ENCODE peak calls at places on chromosomes 2 and 18, in six cellular contexts. O is PC-9, V is NT2/D1, R is astrocyte, M is endothelial cell of umbilical vein, K is sigmoid colon. C is an unnamed sample. For H3K36me3, the result is how much of the 10 kb centered on the place peaks cover.

GRCh38 chr2:96870631-96871255 is 863 bp upstream of the SEMA4C start:
- DNase-seq in O (no peak), V (no peak), R (peak), M (peak), K (peak), C (no peak)

GRCh38 chr18:27143580-27144287 is 41.4 kb downstream of the CHST9 start:
- DNase-seq in O (no peak), V (no peak), R (no peak), M (no peak), K (no peak), C (no peak)

GRCh38 chr2:230430957-230431635 is 15.1 kb downstream of the SP100 start:
- DNase-seq in O (no peak), V (no peak), R (no peak), M (no peak), K (no peak), C (no peak)

GRCh38 chr2:64975232-64975791 is 13.9 kb upstream of the SLC1A4 start:
- DNase-seq in O (peak), V (no peak), R (peak), M (peak), K (no peak), C (peak)

GRCh38 chr2:167196461-167197252 is 308.4 kb downstream of the XIRP2 start:
- DNase-seq in O (no peak), V (no peak), R (peak), M (peak), K (no peak), C (no peak)

GRCh38 chr2:224973112-224974016 is 68.9 kb downstream of the DOCK10 start:
- DNase-seq in O (peak), V (no peak), R (no peak), M (no peak), K (no peak), C (no peak)

GRCh38 chr2:155368934-155369333 is 670.4 kb downstream of the KCNJ3 start:
- DNase-seq in O (no peak), V (no peak), R (no peak), M (peak), K (no peak), C (peak)

GRCh38 chr2:32976409-32977063 is 29.8 kb downstream of the LTBP1 start:
- DNase-seq in O (no peak), V (no peak), R (no peak), M (no peak), K (no peak), C (no peak)

GRCh38 chr18:56650056-56650455 is 1.1 kb upstream of the WDR7 start:
- DNase-seq in O (no peak), V (no peak), R (no peak), M (no peak), K (no peak), C (no peak)

GRCh38 chr2:185360776-185361175 is 377.8 kb upstream of the FSIP2 start:
- DNase-seq in O (no peak), V (no peak), R (no peak), M (no peak), K (no peak), C (no peak)

GRCh38 chr2:206858972-206859739 is 80.2 kb upstream of the CPO start:
- DNase-seq in O (no peak), V (no peak), R (no peak), M (no peak), K (no peak), C (no peak)

GRCh38 chr2:100978582-100979051 is 23.5 kb upstream of the RPL31 start:
- DNase-seq in O (no peak), V (no peak), R (peak), M (peak), K (peak), C (no peak)

GRCh38 chr2:157684940-157685466 is 56.3 kb upstream of the ACVR1C start:
- DNase-seq in O (no peak), V (peak), R (no peak), M (no peak), K (no peak), C (no peak)

GRCh38 chr2:241354668-241355658 is 1.1 kb upstream of the FARP2 start:
- DNase-seq in O (peak), V (peak), R (peak), M (peak), K (peak), C (peak)

GRCh38 chr2:9965119-9965822 is 13.8 kb downstream of the GRHL1 start:
- DNase-seq in O (no peak), V (no peak), R (no peak), M (no peak), K (no peak), C (no peak)

GRCh38 chr2:174750923-174751441 is 13.3 kb downstream of the CHRNA1 start:
- DNase-seq in O (no peak), V (no peak), R (no peak), M (no peak), K (no peak), C (no peak)

GRCh38 chr2:238701066-238701906 is 146.6 kb upstream of the TWIST2 start:
- DNase-seq in O (no peak), V (no peak), R (no peak), M (no peak), K (no peak), C (no peak)

GRCh38 chr2:46873632-46874068 is 42.0 kb downstream of the MCFD2 start:
- DNase-seq in O (peak), V (peak), R (peak), M (peak), K (peak), C (peak)

GRCh38 chr2:237159006-237159897 is 73.6 kb downstream of the COPS8 start:
- DNase-seq in O (no peak), V (no peak), R (no peak), M (no peak), K (no peak), C (no peak)

GRCh38 chr2:46954951-46955571 is 39.5 kb upstream of the MCFD2 start:
- DNase-seq in O (peak), V (peak), R (peak), M (peak), K (peak), C (no peak)

GRCh38 chr18:36112302-36112701 is 16.8 kb downstream of the SLC39A6 start:
- DNase-seq in O (no peak), V (no peak), R (no peak), M (no peak), K (no peak), C (no peak)
- H3K36me3 ChIP-seq in O (under half), V (under half), R (under half), M (under half), K (half or more), C (under half)

GRCh38 chr2:216146573-216146972 is 37.4 kb downstream of the XRCC5 start:
- DNase-seq in O (no peak), V (no peak), R (no peak), M (no peak), K (no peak), C (no peak)

GRCh38 chr2:216144372-216144771 is 35.2 kb downstream of the XRCC5 start:
- DNase-seq in O (no peak), V (no peak), R (no peak), M (no peak), K (no peak), C (no peak)

GRCh38 chr2:216142540-216142939 is 33.4 kb downstream of the XRCC5 start:
- DNase-seq in O (no peak), V (no peak), R (peak), M (no peak), K (no peak), C (no peak)

GRCh38 chr2:216147172-216148131 is 38.3 kb downstream of the XRCC5 start:
- DNase-seq in O (no peak), V (no peak), R (no peak), M (no peak), K (no peak), C (no peak)

DNA sequence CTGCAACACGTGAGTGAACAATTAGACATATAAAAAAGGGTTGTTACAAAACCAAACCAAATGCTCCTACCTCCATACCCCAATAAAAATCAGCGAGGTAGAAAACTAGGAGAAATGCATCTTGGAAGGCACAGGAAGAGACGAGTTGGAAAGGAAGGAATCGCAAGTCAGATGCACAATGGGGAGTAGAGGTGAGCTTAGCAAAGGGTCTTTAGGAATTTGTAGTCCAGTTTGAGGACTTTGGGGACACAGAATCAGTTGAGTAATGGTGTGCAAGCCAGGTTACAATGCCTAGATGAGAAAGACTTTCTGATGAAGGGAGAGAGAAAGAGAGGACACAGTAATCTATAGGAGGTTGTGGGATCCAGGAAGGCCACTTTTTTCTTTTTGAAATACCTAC is 35.7 kb downstream of the XRCC5 start:
- DNase-seq in O (no peak), V (no peak), R (no peak), M (no peak), K (no peak), C (no peak)
- H3K36me3 ChIP-seq in O (half or more), V (half or more), R (half or more), M (under half), K (half or more), C (half or more)

DNA sequence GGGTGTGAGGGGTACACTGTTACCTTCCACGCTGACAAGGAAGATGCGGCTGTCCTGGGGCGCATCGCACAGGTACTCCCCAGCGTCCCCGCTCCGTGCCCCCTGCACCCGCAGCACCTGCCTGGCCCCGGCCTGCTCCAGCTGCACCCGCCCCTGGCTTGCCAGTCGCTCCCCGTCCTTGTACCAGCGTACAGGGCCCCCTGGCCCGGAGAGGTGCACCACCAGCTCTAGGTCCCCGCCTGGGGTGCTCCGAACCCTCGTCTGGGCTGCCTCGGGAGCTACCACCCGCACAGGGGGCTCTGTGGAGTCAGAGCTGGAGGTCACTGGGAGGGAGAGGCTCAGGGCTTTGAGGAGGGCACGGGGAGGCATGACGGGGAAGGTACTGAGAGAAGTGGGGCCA is 13.5 kb downstream of the TMEM198 start:
- DNase-seq in O (no peak), V (no peak), R (no peak), M (no peak), K (no peak), C (no peak)
- H3K36me3 ChIP-seq in O (under half), V (half or more), R (under half), M (under half), K (under half), C (under half)

GRCh38 chr2:152568566-152568965 is 148.7 kb downstream of the PRPF40A start:
- DNase-seq in O (no peak), V (no peak), R (no peak), M (no peak), K (no peak), C (no peak)

GRCh38 chr2:152569186-152569585 is 148.1 kb downstream of the PRPF40A start:
- DNase-seq in O (no peak), V (no peak), R (no peak), M (no peak), K (no peak), C (no peak)

GRCh38 chr2:152573168-152573567 is 144.1 kb downstream of the PRPF40A start:
- DNase-seq in O (no peak), V (no peak), R (peak), M (no peak), K (no peak), C (peak)

GRCh38 chr2:152566728-152567069 is 150.6 kb downstream of the PRPF40A start:
- DNase-seq in O (no peak), V (no peak), R (peak), M (no peak), K (no peak), C (no peak)

DNA sequence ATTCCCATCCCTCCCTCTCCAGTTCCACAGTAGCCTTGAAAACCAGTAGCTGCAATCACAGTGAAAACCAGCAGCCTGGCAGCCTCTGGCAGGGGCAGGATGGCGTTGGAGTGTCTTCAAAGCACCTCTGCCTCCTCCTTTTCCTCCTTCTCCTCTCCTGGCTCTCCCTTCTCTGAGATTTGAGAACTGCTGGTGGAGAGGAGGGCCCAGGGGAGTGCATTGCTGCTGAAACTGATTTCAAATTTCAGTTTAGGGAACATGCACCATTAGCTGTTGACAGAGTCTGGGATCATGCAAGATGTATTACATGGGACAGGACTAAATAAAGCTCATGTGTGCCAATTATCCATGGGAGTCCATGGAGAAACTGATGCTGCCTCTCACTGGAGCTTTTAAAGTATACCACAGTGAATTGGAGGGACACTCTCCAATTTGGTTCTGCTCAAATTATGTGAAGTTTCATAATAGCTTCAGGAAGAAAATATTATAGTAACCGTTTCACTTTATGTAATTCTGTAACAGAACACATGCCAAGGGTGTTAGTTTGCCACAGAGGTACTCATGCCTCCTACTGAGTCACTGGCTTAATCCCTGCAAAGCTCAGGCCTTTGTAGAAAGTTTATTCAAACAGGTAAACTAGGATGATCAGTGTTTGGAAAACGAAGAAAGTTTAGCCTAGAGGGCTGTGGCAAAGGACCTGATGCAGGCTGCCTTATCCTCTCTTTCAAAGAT is 146.1 kb downstream of the PRPF40A start:
- DNase-seq in O (no peak), V (no peak), R (no peak), M (no peak), K (no peak), C (no peak)
- H3K36me3 ChIP-seq in O (under half), V (under half), R (under half), M (under half), K (under half), C (under half)

DNA sequence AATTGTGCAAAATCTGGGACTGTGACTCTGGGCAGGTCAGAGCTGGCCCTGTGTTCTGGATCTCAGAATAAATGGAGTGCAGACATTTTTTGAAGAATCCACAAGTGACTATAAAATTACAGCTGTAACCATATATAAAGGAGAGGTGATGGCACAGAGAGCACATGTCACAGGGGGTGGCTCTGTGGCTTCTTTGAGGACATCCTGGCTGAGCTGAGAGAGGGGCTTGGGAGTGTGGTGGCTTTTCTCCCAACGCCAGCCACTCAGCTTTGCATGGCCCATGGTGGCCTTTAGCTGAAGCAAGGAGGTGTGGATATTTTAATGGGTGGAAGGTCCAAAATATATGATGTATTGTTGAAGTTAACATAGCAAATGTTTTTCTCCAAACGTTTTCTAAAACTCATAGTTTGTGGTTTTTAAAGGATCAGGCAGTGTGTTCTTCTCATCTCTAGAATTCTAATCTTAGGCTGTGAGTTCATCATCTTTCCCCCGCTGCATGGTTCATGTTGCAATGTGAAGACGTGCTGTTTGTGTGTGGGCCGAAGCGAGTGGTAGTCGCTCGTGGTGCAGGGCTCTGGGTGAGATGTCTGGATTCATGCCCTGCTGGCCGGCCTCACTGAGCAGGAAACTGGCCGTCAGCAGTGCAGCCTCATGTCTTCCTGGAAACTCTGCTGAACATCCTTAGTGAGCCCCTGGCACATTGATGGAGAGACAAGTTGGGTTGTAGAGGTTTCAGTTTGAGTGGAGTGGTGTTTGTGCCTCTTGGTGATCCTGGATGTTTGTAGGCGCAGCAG is 109.9 kb downstream of the ZNF236 start:
- DNase-seq in O (no peak), V (no peak), R (peak), M (peak), K (no peak), C (no peak)
- H3K36me3 ChIP-seq in O (under half), V (under half), R (under half), M (under half), K (half or more), C (under half)

DNA sequence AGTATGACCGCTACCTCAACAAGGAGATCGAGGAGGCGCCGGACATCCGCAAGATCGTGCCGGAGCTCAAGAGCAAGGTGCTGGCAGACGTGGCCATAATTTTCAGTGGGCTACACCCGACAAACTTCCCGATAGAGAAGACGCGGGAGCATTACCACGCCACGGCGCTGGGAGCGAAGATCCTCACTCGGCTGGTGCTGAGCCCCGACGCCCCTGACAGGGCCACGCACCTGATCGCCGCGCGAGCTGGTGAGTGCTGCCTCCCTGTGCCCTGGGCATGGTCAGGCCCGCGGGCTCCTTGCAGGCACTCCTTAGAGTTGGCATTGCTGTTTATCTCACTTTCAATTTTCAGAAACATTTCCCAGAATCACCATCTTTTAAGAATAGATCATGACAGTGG is 35.7 kb downstream of the CTDP1 start:
- DNase-seq in O (no peak), V (no peak), R (no peak), M (no peak), K (no peak), C (no peak)
- H3K36me3 ChIP-seq in O (under half), V (half or more), R (under half), M (under half), K (half or more), C (under half)

GRCh38 chr2:186669146-186669545 is 24.7 kb upstream of the FAM171B start:
- DNase-seq in O (no peak), V (no peak), R (no peak), M (no peak), K (no peak), C (no peak)
- H3K36me3 ChIP-seq in O (under half), V (half or more), R (half or more), M (under half), K (half or more), C (under half)

GRCh38 chr2:138565251-138565598 is 63.7 kb downstream of the SPOPL start:
- DNase-seq in O (no peak), V (no peak), R (no peak), M (no peak), K (no peak), C (no peak)
- H3K36me3 ChIP-seq in O (under half), V (under half), R (under half), M (under half), K (half or more), C (under half)